ENCODE peak calls at places on chromosome 5, in four cellular contexts. One of them, this sample, is unnamed.

GRCh38 chr5:174998131-174998730 is 273.8 kb downstream of the MSX2 start:
- DNase-seq in T-helper 1 cell: peak; percentile 2
- DNase-seq in WTC11: no peak
- DNase-seq in A172: no peak
- DNase-seq in this sample: no peak

GRCh38 chr5:122137702-122138101 is 8.4 kb downstream of the ZNF474 start:
- DNase-seq in T-helper 1 cell: no peak
- DNase-seq in WTC11: no peak
- DNase-seq in A172: no peak
- DNase-seq in this sample: no peak

GRCh38 chr5:122882836-122883235 is 37.4 kb downstream of the SNX24 start:
- DNase-seq in WTC11: no peak
- DNase-seq in A172: peak; percentile 44
- DNase-seq in T-helper 1 cell: no peak
- DNase-seq in this sample: peak; percentile 54

GRCh38 chr5:77877516-77878070 is 101.5 kb upstream of the TBCA start:
- DNase-seq in T-helper 1 cell: no peak
- DNase-seq in WTC11: no peak
- DNase-seq in A172: no peak
- DNase-seq in this sample: no peak

GRCh38 chr5:1020461-1020961 is 11.9 kb downstream of the NKD2 start:
- DNase-seq in T-helper 1 cell: no peak
- DNase-seq in A172: no peak
- DNase-seq in WTC11: peak; percentile 12
- DNase-seq in this sample: no peak

GRCh38 chr5:159975462-159976019 is 33.4 kb upstream of the TTC1 start:
- DNase-seq in A172: peak; percentile 98
- DNase-seq in WTC11: no peak
- DNase-seq in T-helper 1 cell: no peak
- DNase-seq in this sample: peak; percentile 96

GRCh38 chr5:149358294-149358651 is 427 bp downstream of the PCYOX1L start:
- DNase-seq in T-helper 1 cell: peak; percentile 23
- DNase-seq in A172: no peak
- DNase-seq in WTC11: no peak
- DNase-seq in this sample: no peak

GRCh38 chr5:79297661-79298060 is 61.7 kb downstream of the JMY start:
- DNase-seq in WTC11: no peak
- DNase-seq in A172: no peak
- DNase-seq in T-helper 1 cell: no peak
- DNase-seq in this sample: peak; percentile 34

GRCh38 chr5:31656806-31657205 is 17.9 kb downstream of the PDZD2 start:
- DNase-seq in WTC11: no peak
- DNase-seq in T-helper 1 cell: no peak
- DNase-seq in A172: no peak
- DNase-seq in this sample: no peak

GRCh38 chr5:139458580-139459407 is 3.7 kb downstream of the ECSCR start:
- DNase-seq in A172: peak; percentile 87
- DNase-seq in T-helper 1 cell: peak; percentile 94
- DNase-seq in WTC11: no peak
- DNase-seq in this sample: peak; percentile 95

GRCh38 chr5:32828492-32828891 is 117.4 kb downstream of the NPR3 start:
- DNase-seq in T-helper 1 cell: no peak
- DNase-seq in A172: no peak
- DNase-seq in WTC11: no peak
- DNase-seq in this sample: no peak

GRCh38 chr5:150780180-150780692 is 1.7 kb downstream of the SMIM3 start:
- DNase-seq in A172: no peak
- DNase-seq in WTC11: no peak
- DNase-seq in T-helper 1 cell: no peak
- DNase-seq in this sample: no peak

GRCh38 chr5:14449052-14449661 is 132.4 kb upstream of the OTULINL start:
- DNase-seq in WTC11: no peak
- DNase-seq in A172: peak; percentile 97
- DNase-seq in T-helper 1 cell: no peak
- DNase-seq in this sample: peak; percentile 98

GRCh38 chr5:142079243-142079642 is 29.3 kb upstream of the NDFIP1 start:
- DNase-seq in WTC11: no peak
- DNase-seq in A172: no peak
- DNase-seq in T-helper 1 cell: no peak
- DNase-seq in this sample: no peak

GRCh38 chr5:6827815-6828214 is 114.6 kb downstream of the TENT4A start:
- DNase-seq in T-helper 1 cell: peak; percentile 84
- DNase-seq in WTC11: no peak
- DNase-seq in A172: peak; percentile 37
- DNase-seq in this sample: no peak

GRCh38 chr5:11075010-11075860 is 314.2 kb upstream of the DAP start:
- DNase-seq in A172: no peak
- DNase-seq in T-helper 1 cell: no peak
- DNase-seq in WTC11: peak; percentile 39
- DNase-seq in this sample: no peak

GRCh38 chr5:176447538-176447981 is 625 bp upstream of the FAF2 start:
- DNase-seq in A172: no peak
- DNase-seq in WTC11: peak; percentile 63
- DNase-seq in T-helper 1 cell: no peak
- DNase-seq in this sample: no peak

GRCh38 chr5:128506643-128507042 is 31.4 kb downstream of the FBN2 start:
- DNase-seq in WTC11: no peak
- DNase-seq in T-helper 1 cell: no peak
- DNase-seq in A172: no peak
- DNase-seq in this sample: no peak

GRCh38 chr5:138469540-138470321 is 4.5 kb downstream of the EGR1 start:
- DNase-seq in T-helper 1 cell: peak; percentile 47
- DNase-seq in A172: peak; percentile 84
- DNase-seq in WTC11: no peak
- DNase-seq in this sample: no peak

GRCh38 chr5:125424374-125424773 is 677.9 kb upstream of the ZNF608 start:
- DNase-seq in A172: no peak
- DNase-seq in WTC11: no peak
- DNase-seq in T-helper 1 cell: no peak
- DNase-seq in this sample: no peak

GRCh38 chr5:102670224-102670836 is 84.8 kb upstream of the PAM start:
- DNase-seq in A172: peak; percentile 63
- DNase-seq in T-helper 1 cell: no peak
- DNase-seq in WTC11: peak; percentile 59
- DNase-seq in this sample: peak; percentile 33

GRCh38 chr5:55601209-55601618 is 66.5 kb upstream of the PLPP1 start:
- DNase-seq in A172: peak; percentile 95
- DNase-seq in T-helper 1 cell: no peak
- DNase-seq in WTC11: no peak
- DNase-seq in this sample: peak; percentile 51

GRCh38 chr5:14366763-14367162 is 214.8 kb upstream of the OTULINL start:
- DNase-seq in T-helper 1 cell: no peak
- DNase-seq in WTC11: no peak
- DNase-seq in A172: no peak
- DNase-seq in this sample: no peak

GRCh38 chr5:135254183-135254582 is 144.8 kb downstream of the MACROH2A1 start:
- DNase-seq in A172: no peak
- DNase-seq in T-helper 1 cell: no peak
- DNase-seq in WTC11: no peak
- DNase-seq in this sample: no peak

GRCh38 chr5:149632311-149633251 is 51.3 kb downstream of the ARHGEF37 start:
- DNase-seq in T-helper 1 cell: no peak
- DNase-seq in WTC11: no peak
- DNase-seq in A172: peak; percentile 95
- DNase-seq in this sample: peak; percentile 89

GRCh38 chr5:11602298-11602697 is 301.9 kb downstream of the CTNND2 start:
- DNase-seq in WTC11: no peak
- DNase-seq in A172: no peak
- DNase-seq in T-helper 1 cell: no peak
- DNase-seq in this sample: no peak

GRCh38 chr5:126348855-126349635 is 74.2 kb upstream of the GRAMD2B start:
- DNase-seq in WTC11: no peak
- DNase-seq in A172: no peak
- DNase-seq in T-helper 1 cell: no peak
- DNase-seq in this sample: no peak

GRCh38 chr5:176620333-176620981 is 9.9 kb downstream of the SNCB start:
- DNase-seq in WTC11: peak; percentile 39
- DNase-seq in T-helper 1 cell: no peak
- DNase-seq in A172: no peak
- DNase-seq in this sample: no peak

GRCh38 chr5:142475102-142475501 is 150.3 kb upstream of the SPRY4 start:
- DNase-seq in T-helper 1 cell: no peak
- DNase-seq in WTC11: peak; percentile 20
- DNase-seq in A172: no peak
- DNase-seq in this sample: no peak

GRCh38 chr5:88785396-88786216 is 97.4 kb downstream of the MEF2C start:
- DNase-seq in WTC11: no peak
- DNase-seq in A172: peak; percentile 98
- DNase-seq in T-helper 1 cell: no peak
- DNase-seq in this sample: peak; percentile 96

GRCh38 chr5:87229780-87230179 is 37.9 kb upstream of the RASA1 start:
- DNase-seq in A172: no peak
- DNase-seq in T-helper 1 cell: no peak
- DNase-seq in WTC11: no peak
- DNase-seq in this sample: no peak

GRCh38 chr5:35736280-35736679 is 118.6 kb downstream of the SPEF2 start:
- DNase-seq in T-helper 1 cell: no peak
- DNase-seq in A172: no peak
- DNase-seq in WTC11: no peak
- DNase-seq in this sample: peak; percentile 6

GRCh38 chr5:79864364-79864763 is 126.7 kb downstream of the MTX3 start:
- DNase-seq in A172: no peak
- DNase-seq in T-helper 1 cell: no peak
- DNase-seq in WTC11: no peak
- DNase-seq in this sample: no peak

GRCh38 chr5:181245427-181246275 is 1.9 kb upstream of the RACK1 start:
- DNase-seq in WTC11: no peak
- DNase-seq in A172: no peak
- DNase-seq in T-helper 1 cell: no peak
- DNase-seq in this sample: no peak

GRCh38 chr5:128227984-128228383 is 144.4 kb downstream of the SLC12A2 start:
- DNase-seq in WTC11: no peak
- DNase-seq in T-helper 1 cell: no peak
- DNase-seq in A172: peak; percentile 92
- DNase-seq in this sample: peak; percentile 97

GRCh38 chr5:100706796-100707195 is 171.6 kb downstream of the FAM174A start:
- DNase-seq in A172: peak; percentile 30
- DNase-seq in WTC11: no peak
- DNase-seq in T-helper 1 cell: peak; percentile 26
- DNase-seq in this sample: no peak

GRCh38 chr5:11164456-11165286 is 403.6 kb upstream of the DAP start:
- DNase-seq in A172: no peak
- DNase-seq in T-helper 1 cell: no peak
- DNase-seq in WTC11: no peak
- DNase-seq in this sample: no peak